ENCODE peak calls at places on chromosome 18, in four cellular contexts. One of them, this sample, is unnamed.

GRCh38 chr18:5107990-5108389 is 89.1 kb downstream of the AKAIN1 start:
- DNase-seq in GM12878: no peak
- DNase-seq in kidney: no peak
- DNase-seq in bronchial epithelial cell: no peak
- DNase-seq in this sample: no peak

GRCh38 chr18:8611916-8612576 is 2.8 kb downstream of the RAB12 start:
- DNase-seq in GM12878: no peak
- DNase-seq in kidney: no peak
- DNase-seq in bronchial epithelial cell: peak
- DNase-seq in this sample: no peak

GRCh38 chr18:26549486-26550435 is 1.4 kb upstream of the KCTD1 start:
- DNase-seq in GM12878: no peak
- DNase-seq in kidney: peak
- DNase-seq in bronchial epithelial cell: peak
- DNase-seq in this sample: peak

GRCh38 chr18:5180254-5180653 is 16.8 kb downstream of the AKAIN1 start:
- DNase-seq in GM12878: no peak
- DNase-seq in kidney: no peak
- DNase-seq in bronchial epithelial cell: no peak
- DNase-seq in this sample: no peak

GRCh38 chr18:70288171-70288850 is 534 bp upstream of the SOCS6 start:
- DNase-seq in GM12878: no peak
- DNase-seq in kidney: peak
- DNase-seq in bronchial epithelial cell: no peak
- DNase-seq in this sample: peak

GRCh38 chr18:8705941-8706544 is 687 bp downstream of the MTCL1 start:
- DNase-seq in GM12878: no peak
- DNase-seq in kidney: peak
- DNase-seq in bronchial epithelial cell: no peak
- DNase-seq in this sample: no peak

GRCh38 chr18:80189197-80189865 is 58.0 kb downstream of the PARD6G start:
- DNase-seq in GM12878: no peak
- DNase-seq in kidney: no peak
- DNase-seq in bronchial epithelial cell: no peak
- DNase-seq in this sample: no peak

GRCh38 chr18:75754433-75754832 is 326.9 kb upstream of the SMIM21 start:
- DNase-seq in GM12878: no peak
- DNase-seq in kidney: no peak
- DNase-seq in bronchial epithelial cell: no peak
- DNase-seq in this sample: no peak

GRCh38 chr18:6370886-6371635 is 43.6 kb downstream of the L3MBTL4 start:
- DNase-seq in GM12878: no peak
- DNase-seq in kidney: peak
- DNase-seq in bronchial epithelial cell: no peak
- DNase-seq in this sample: no peak

GRCh38 chr18:75244336-75244735 is 33.7 kb downstream of the TSHZ1 start:
- DNase-seq in GM12878: no peak
- DNase-seq in kidney: peak
- DNase-seq in bronchial epithelial cell: no peak
- DNase-seq in this sample: no peak

GRCh38 chr18:49368161-49368875 is 92.1 kb downstream of the DYM start:
- DNase-seq in GM12878: no peak
- DNase-seq in kidney: no peak
- DNase-seq in bronchial epithelial cell: peak
- DNase-seq in this sample: no peak

GRCh38 chr18:47931707-47932103 is 1.2 kb upstream of the SMAD2 start:
- DNase-seq in GM12878: no peak
- DNase-seq in kidney: no peak
- DNase-seq in bronchial epithelial cell: peak
- DNase-seq in this sample: peak
- H3K4me3 ChIP-seq in GM12878: peak
- H3K4me3 ChIP-seq in kidney: peak
- H3K4me3 ChIP-seq in bronchial epithelial cell: peak
- H3K4me3 ChIP-seq in this sample: peak

GRCh38 chr18:58310517-58310916 is 266.5 kb downstream of the NEDD4L start:
- DNase-seq in GM12878: no peak
- DNase-seq in kidney: peak
- DNase-seq in bronchial epithelial cell: peak
- DNase-seq in this sample: no peak
- H3K4me3 ChIP-seq in GM12878: no peak
- H3K4me3 ChIP-seq in kidney: no peak
- H3K4me3 ChIP-seq in bronchial epithelial cell: no peak
- H3K4me3 ChIP-seq in this sample: no peak

GRCh38 chr18:77088977-77089795 is 43.4 kb downstream of the MBP start:
- DNase-seq in GM12878: no peak
- DNase-seq in kidney: peak
- DNase-seq in bronchial epithelial cell: peak
- DNase-seq in this sample: no peak
- H3K4me3 ChIP-seq in GM12878: no peak
- H3K4me3 ChIP-seq in kidney: no peak
- H3K4me3 ChIP-seq in bronchial epithelial cell: no peak
- H3K4me3 ChIP-seq in this sample: no peak

GRCh38 chr18:45590060-45590537 is 25.2 kb upstream of the SLC14A2 start:
- DNase-seq in GM12878: no peak
- DNase-seq in kidney: no peak
- DNase-seq in bronchial epithelial cell: no peak
- DNase-seq in this sample: peak

GRCh38 chr18:45588284-45588683 is 27.0 kb upstream of the SLC14A2 start:
- DNase-seq in GM12878: no peak
- DNase-seq in kidney: no peak
- DNase-seq in bronchial epithelial cell: no peak
- DNase-seq in this sample: peak

GRCh38 chr18:45589559-45590041 is 25.7 kb upstream of the SLC14A2 start:
- DNase-seq in GM12878: no peak
- DNase-seq in kidney: peak
- DNase-seq in bronchial epithelial cell: peak
- DNase-seq in this sample: peak

GRCh38 chr18:45590546-45590945 is 24.7 kb upstream of the SLC14A2 start:
- DNase-seq in GM12878: no peak
- DNase-seq in kidney: no peak
- DNase-seq in bronchial epithelial cell: no peak
- DNase-seq in this sample: no peak

GRCh38 chr18:45588831-45589558 is 26.3 kb upstream of the SLC14A2 start:
- DNase-seq in GM12878: no peak
- DNase-seq in kidney: no peak
- DNase-seq in bronchial epithelial cell: no peak
- DNase-seq in this sample: peak
- H3K4me3 ChIP-seq in GM12878: no peak
- H3K4me3 ChIP-seq in kidney: no peak
- H3K4me3 ChIP-seq in bronchial epithelial cell: no peak
- H3K4me3 ChIP-seq in this sample: no peak

DNA sequence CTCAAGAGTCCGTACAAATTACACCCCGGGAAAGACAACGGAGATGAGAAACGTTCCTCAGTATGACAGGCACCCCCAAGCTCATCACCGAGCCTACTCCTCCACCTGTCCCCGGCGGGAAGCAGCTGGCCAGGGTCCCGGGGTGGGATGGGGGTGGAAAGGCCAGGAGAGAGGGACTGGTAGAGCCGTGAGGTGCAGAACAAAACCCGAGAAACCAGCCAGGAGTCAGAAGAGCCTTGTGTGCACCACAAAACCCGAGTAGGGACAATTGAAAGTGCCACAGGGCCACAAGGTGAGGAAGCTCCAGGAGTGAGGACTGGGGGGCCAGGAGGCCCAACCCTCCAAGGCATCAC is 75.5 kb upstream of the SALL3 start:
- DNase-seq in GM12878: no peak
- DNase-seq in kidney: peak
- DNase-seq in bronchial epithelial cell: no peak
- DNase-seq in this sample: no peak
- H3K4me3 ChIP-seq in GM12878: no peak
- H3K4me3 ChIP-seq in kidney: no peak
- H3K4me3 ChIP-seq in bronchial epithelial cell: no peak
- H3K4me3 ChIP-seq in this sample: no peak

DNA sequence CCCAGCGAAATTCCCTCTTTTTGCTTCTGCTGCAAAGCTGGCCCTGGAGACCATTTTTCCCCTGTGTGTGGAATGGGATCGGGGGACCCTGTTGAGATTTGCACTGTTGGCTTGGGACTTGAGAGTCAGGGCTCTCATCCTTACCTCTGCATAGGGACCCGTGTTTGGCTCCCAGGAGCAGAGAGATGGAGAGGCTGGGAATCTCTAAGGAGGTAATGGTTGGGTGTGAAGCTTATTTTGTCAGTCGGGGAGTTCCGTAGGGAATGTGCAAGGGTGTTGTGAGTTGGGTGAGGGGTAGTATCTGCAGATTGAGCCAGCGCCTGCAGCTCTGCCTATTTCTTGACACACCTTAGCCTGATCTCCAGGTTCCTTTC is 4.5 kb downstream of the GATA6 start:
- DNase-seq in GM12878: no peak
- DNase-seq in kidney: no peak
- DNase-seq in bronchial epithelial cell: no peak
- DNase-seq in this sample: no peak
- H3K4me3 ChIP-seq in GM12878: no peak
- H3K4me3 ChIP-seq in kidney: no peak
- H3K4me3 ChIP-seq in bronchial epithelial cell: no peak
- H3K4me3 ChIP-seq in this sample: peak

GRCh38 chr18:2917255-2918047 is 70.6 kb downstream of the EMILIN2 start:
- DNase-seq in GM12878: no peak
- DNase-seq in kidney: peak
- DNase-seq in bronchial epithelial cell: no peak
- DNase-seq in this sample: no peak

GRCh38 chr18:2919600-2919999 is 72.8 kb downstream of the EMILIN2 start:
- DNase-seq in GM12878: no peak
- DNase-seq in kidney: no peak
- DNase-seq in bronchial epithelial cell: no peak
- DNase-seq in this sample: no peak

GRCh38 chr18:2920546-2921343 is 73.9 kb downstream of the EMILIN2 start:
- DNase-seq in GM12878: no peak
- DNase-seq in kidney: peak
- DNase-seq in bronchial epithelial cell: no peak
- DNase-seq in this sample: no peak

GRCh38 chr18:2920027-2920426 is 73.2 kb downstream of the EMILIN2 start:
- DNase-seq in GM12878: no peak
- DNase-seq in kidney: peak
- DNase-seq in bronchial epithelial cell: no peak
- DNase-seq in this sample: no peak

GRCh38 chr18:2918761-2919550 is 72.2 kb downstream of the EMILIN2 start:
- DNase-seq in GM12878: no peak
- DNase-seq in kidney: no peak
- DNase-seq in bronchial epithelial cell: no peak
- DNase-seq in this sample: no peak
- H3K4me3 ChIP-seq in GM12878: no peak
- H3K4me3 ChIP-seq in kidney: no peak
- H3K4me3 ChIP-seq in bronchial epithelial cell: no peak
- H3K4me3 ChIP-seq in this sample: no peak

DNA sequence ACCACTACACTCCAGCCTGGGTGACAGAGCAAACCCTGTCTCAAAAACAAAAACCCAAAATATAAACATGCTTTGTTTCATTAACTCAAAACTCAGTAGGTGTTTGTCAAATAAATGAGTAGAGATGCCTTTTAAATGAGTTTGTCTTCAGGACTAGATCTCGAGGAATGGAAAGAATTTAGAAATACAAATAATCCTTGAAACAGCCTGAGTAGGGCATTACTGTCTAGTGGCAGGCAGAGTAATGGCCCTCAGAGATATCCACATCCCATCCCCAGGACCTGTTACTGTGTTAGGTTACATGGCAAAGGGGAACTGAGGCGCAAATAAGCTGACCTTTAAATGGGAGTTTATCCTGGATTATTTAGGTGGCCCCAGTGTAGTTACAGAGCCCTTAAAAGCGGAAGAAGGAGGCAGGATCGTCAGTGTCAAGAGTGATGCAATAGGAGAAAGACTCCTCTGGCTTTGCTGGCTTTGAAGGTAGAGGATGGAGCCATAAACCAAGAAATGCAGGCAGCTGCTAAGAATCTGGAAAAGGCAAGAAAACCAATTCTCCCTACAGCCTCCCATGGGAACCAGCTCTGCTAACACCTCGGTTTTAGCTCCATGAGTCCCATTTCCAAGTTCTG is 63.0 kb downstream of the CABLES1 start:
- DNase-seq in GM12878: no peak
- DNase-seq in kidney: no peak
- DNase-seq in bronchial epithelial cell: no peak
- DNase-seq in this sample: no peak
- H3K4me3 ChIP-seq in GM12878: no peak
- H3K4me3 ChIP-seq in kidney: no peak
- H3K4me3 ChIP-seq in bronchial epithelial cell: no peak
- H3K4me3 ChIP-seq in this sample: no peak

DNA sequence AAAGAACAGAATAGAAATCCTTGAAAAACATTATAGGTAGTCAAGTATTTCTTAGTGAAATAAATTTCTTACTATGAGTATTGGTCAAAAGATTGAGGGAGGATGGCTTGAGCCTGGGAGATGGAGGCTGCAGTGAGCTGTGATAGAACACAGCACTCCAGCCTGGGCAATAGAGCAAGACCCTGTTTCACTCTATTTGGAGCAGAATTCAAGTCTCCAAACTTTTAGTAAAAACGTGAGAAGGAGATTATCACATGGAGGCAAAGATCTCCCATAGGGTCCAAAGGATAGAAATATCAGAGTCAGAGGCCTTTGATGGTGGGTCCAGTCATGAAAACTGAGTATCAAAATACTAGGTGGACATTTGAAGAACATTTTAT is 2.4 kb upstream of the MYL12A start:
- DNase-seq in GM12878: no peak
- DNase-seq in kidney: no peak
- DNase-seq in bronchial epithelial cell: no peak
- DNase-seq in this sample: no peak
- H3K4me3 ChIP-seq in GM12878: peak
- H3K4me3 ChIP-seq in kidney: peak
- H3K4me3 ChIP-seq in bronchial epithelial cell: no peak
- H3K4me3 ChIP-seq in this sample: no peak